ENCODE peak calls at places on chromosomes 13 and 19, in eight cellular contexts. One of them, this sample, is unnamed.

GRCh38 chr19:8615813-8616596 is 5.5 kb upstream of the ADAMTS10 start:
- DNase-seq in A549: no peak
- DNase-seq in stomach: peak
- DNase-seq in body of pancreas: peak
- DNase-seq in right lobe of liver: peak
- DNase-seq in IMR-90: peak
- DNase-seq in ovary: peak
- DNase-seq in esophagus squamous epithelium: no peak
- DNase-seq in this sample: peak

GRCh38 chr19:51352783-51353360 is 10.9 kb upstream of the VSIG10L start:
- DNase-seq in ovary: no peak
- DNase-seq in A549: no peak
- DNase-seq in esophagus squamous epithelium: no peak
- DNase-seq in right lobe of liver: no peak
- DNase-seq in IMR-90: no peak
- DNase-seq in stomach: no peak
- DNase-seq in body of pancreas: no peak
- DNase-seq in this sample: no peak

GRCh38 chr13:106755542-106755941 is 187.6 kb upstream of the ARGLU1 start:
- DNase-seq in ovary: no peak
- DNase-seq in right lobe of liver: no peak
- DNase-seq in stomach: no peak
- DNase-seq in esophagus squamous epithelium: no peak
- DNase-seq in body of pancreas: no peak
- DNase-seq in IMR-90: no peak
- DNase-seq in A549: no peak
- DNase-seq in this sample: no peak

GRCh38 chr13:98778749-98779148 is 26.3 kb upstream of the SLC15A1 start:
- DNase-seq in IMR-90: no peak
- DNase-seq in esophagus squamous epithelium: no peak
- DNase-seq in right lobe of liver: no peak
- DNase-seq in A549: no peak
- DNase-seq in stomach: no peak
- DNase-seq in body of pancreas: no peak
- DNase-seq in ovary: no peak
- DNase-seq in this sample: no peak

GRCh38 chr13:97142452-97142851 is 79.7 kb upstream of the MBNL2 start:
- DNase-seq in ovary: no peak
- DNase-seq in body of pancreas: peak
- DNase-seq in IMR-90: no peak
- DNase-seq in stomach: no peak
- DNase-seq in esophagus squamous epithelium: no peak
- DNase-seq in right lobe of liver: peak
- DNase-seq in A549: peak
- DNase-seq in this sample: no peak

GRCh38 chr19:46529622-46530451 is 34.2 kb upstream of the PNMA8B start:
- DNase-seq in body of pancreas: peak
- DNase-seq in A549: peak
- DNase-seq in IMR-90: peak
- DNase-seq in ovary: peak
- DNase-seq in right lobe of liver: peak
- DNase-seq in esophagus squamous epithelium: no peak
- DNase-seq in stomach: peak
- DNase-seq in this sample: peak

GRCh38 chr13:109744512-109745051 is 41.8 kb downstream of the IRS2 start:
- DNase-seq in right lobe of liver: no peak
- DNase-seq in body of pancreas: peak
- DNase-seq in stomach: no peak
- DNase-seq in IMR-90: peak
- DNase-seq in ovary: peak
- DNase-seq in A549: no peak
- DNase-seq in esophagus squamous epithelium: no peak
- DNase-seq in this sample: no peak

GRCh38 chr13:44236370-44236769 is 137.3 kb upstream of the SERP2 start:
- DNase-seq in body of pancreas: no peak
- DNase-seq in esophagus squamous epithelium: no peak
- DNase-seq in ovary: no peak
- DNase-seq in IMR-90: peak
- DNase-seq in right lobe of liver: no peak
- DNase-seq in stomach: no peak
- DNase-seq in A549: no peak
- DNase-seq in this sample: no peak

GRCh38 chr19:58581227-58582141 is 8.3 kb upstream of the MZF1 start:
- DNase-seq in esophagus squamous epithelium: no peak
- DNase-seq in stomach: peak
- DNase-seq in ovary: peak
- DNase-seq in body of pancreas: peak
- DNase-seq in right lobe of liver: peak
- DNase-seq in IMR-90: peak
- DNase-seq in A549: peak
- DNase-seq in this sample: no peak

GRCh38 chr13:61294467-61295186 is 121.0 kb downstream of the PCDH20 start:
- DNase-seq in stomach: no peak
- DNase-seq in ovary: no peak
- DNase-seq in IMR-90: no peak
- DNase-seq in right lobe of liver: no peak
- DNase-seq in body of pancreas: no peak
- DNase-seq in esophagus squamous epithelium: no peak
- DNase-seq in A549: no peak
- DNase-seq in this sample: no peak

GRCh38 chr13:99610702-99611289 is 109.5 kb downstream of the TM9SF2 start:
- DNase-seq in right lobe of liver: no peak
- DNase-seq in A549: no peak
- DNase-seq in IMR-90: no peak
- DNase-seq in ovary: no peak
- DNase-seq in esophagus squamous epithelium: no peak
- DNase-seq in body of pancreas: no peak
- DNase-seq in stomach: no peak
- DNase-seq in this sample: no peak

GRCh38 chr19:54209058-54209747 is 8.5 kb downstream of the RPS9 start:
- DNase-seq in IMR-90: no peak
- DNase-seq in esophagus squamous epithelium: no peak
- DNase-seq in ovary: peak
- DNase-seq in body of pancreas: peak
- DNase-seq in right lobe of liver: peak
- DNase-seq in A549: no peak
- DNase-seq in stomach: no peak
- DNase-seq in this sample: no peak

GRCh38 chr13:44231786-44232516 is 141.7 kb upstream of the SERP2 start:
- DNase-seq in esophagus squamous epithelium: no peak
- DNase-seq in right lobe of liver: no peak
- DNase-seq in body of pancreas: peak
- DNase-seq in A549: peak
- DNase-seq in ovary: no peak
- DNase-seq in stomach: peak
- DNase-seq in IMR-90: peak
- DNase-seq in this sample: no peak

GRCh38 chr19:35828694-35829301 is 16.2 kb upstream of the PRODH2 start:
- DNase-seq in esophagus squamous epithelium: no peak
- DNase-seq in A549: peak
- DNase-seq in ovary: peak
- DNase-seq in right lobe of liver: peak
- DNase-seq in stomach: peak
- DNase-seq in body of pancreas: peak
- DNase-seq in IMR-90: peak
- DNase-seq in this sample: peak

GRCh38 chr13:34243396-34243795 is 425.4 kb downstream of the RFC3 start:
- DNase-seq in ovary: no peak
- DNase-seq in A549: no peak
- DNase-seq in stomach: no peak
- DNase-seq in IMR-90: no peak
- DNase-seq in right lobe of liver: no peak
- DNase-seq in esophagus squamous epithelium: no peak
- DNase-seq in body of pancreas: no peak
- DNase-seq in this sample: no peak

GRCh38 chr19:50835785-50836542 is 2.6 kb upstream of the KLK15 start:
- DNase-seq in A549: peak
- DNase-seq in ovary: peak
- DNase-seq in stomach: peak
- DNase-seq in body of pancreas: peak
- DNase-seq in IMR-90: peak
- DNase-seq in right lobe of liver: peak
- DNase-seq in esophagus squamous epithelium: no peak
- DNase-seq in this sample: peak

GRCh38 chr19:45423033-45423588 is 606 bp downstream of the ERCC1 start:
- DNase-seq in A549: peak
- DNase-seq in esophagus squamous epithelium: no peak
- DNase-seq in body of pancreas: no peak
- DNase-seq in stomach: no peak
- DNase-seq in ovary: no peak
- DNase-seq in IMR-90: no peak
- DNase-seq in right lobe of liver: peak
- DNase-seq in this sample: no peak

GRCh38 chr13:106561551-106562170 is 6.3 kb downstream of the ARGLU1 start:
- DNase-seq in ovary: no peak
- DNase-seq in stomach: no peak
- DNase-seq in A549: no peak
- DNase-seq in right lobe of liver: no peak
- DNase-seq in IMR-90: peak
- DNase-seq in esophagus squamous epithelium: no peak
- DNase-seq in body of pancreas: peak
- DNase-seq in this sample: no peak

GRCh38 chr19:36054733-36055686 is at the start of gene WDR62:
- DNase-seq in IMR-90: no peak
- DNase-seq in esophagus squamous epithelium: peak
- DNase-seq in stomach: peak
- DNase-seq in right lobe of liver: peak
- DNase-seq in body of pancreas: peak
- DNase-seq in ovary: peak
- DNase-seq in A549: peak
- DNase-seq in this sample: peak

GRCh38 chr13:98813993-98814392 is 61.5 kb upstream of the SLC15A1 start:
- DNase-seq in IMR-90: peak
- DNase-seq in ovary: no peak
- DNase-seq in right lobe of liver: no peak
- DNase-seq in body of pancreas: no peak
- DNase-seq in stomach: no peak
- DNase-seq in esophagus squamous epithelium: no peak
- DNase-seq in A549: no peak
- DNase-seq in this sample: no peak

GRCh38 chr19:33071887-33072286 is 7.2 kb upstream of the RHPN2 start:
- DNase-seq in A549: no peak
- DNase-seq in ovary: no peak
- DNase-seq in esophagus squamous epithelium: no peak
- DNase-seq in right lobe of liver: no peak
- DNase-seq in IMR-90: no peak
- DNase-seq in stomach: no peak
- DNase-seq in body of pancreas: no peak
- DNase-seq in this sample: no peak

DNA sequence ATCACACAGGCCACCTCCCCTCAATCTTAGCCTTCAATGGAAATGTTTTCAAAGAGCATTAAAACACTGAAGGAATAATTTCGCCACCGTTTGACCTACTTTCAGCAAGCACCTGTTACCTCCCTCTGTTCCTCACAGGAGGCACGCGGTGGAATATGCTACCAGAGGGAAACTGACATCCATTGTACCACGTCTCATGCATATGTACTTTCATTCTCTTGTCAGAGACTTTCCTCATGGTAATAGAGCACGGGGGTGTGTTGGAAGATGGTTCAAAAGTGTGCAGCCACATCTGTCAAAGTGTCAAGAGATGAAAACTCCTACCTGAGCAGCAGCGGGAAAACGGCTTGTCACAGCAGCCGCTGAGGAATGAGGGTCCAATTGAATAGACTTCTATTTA is 143.4 kb downstream of the NALCN start:
- DNase-seq in ovary: no peak
- DNase-seq in A549: no peak
- DNase-seq in body of pancreas: no peak
- DNase-seq in right lobe of liver: no peak
- DNase-seq in stomach: no peak
- DNase-seq in esophagus squamous epithelium: no peak
- DNase-seq in IMR-90: no peak
- DNase-seq in this sample: no peak
- TF ChIP-seq POLR2A in ovary: no peak
- TF ChIP-seq POLR2A in A549: no peak
- TF ChIP-seq POLR2A in body of pancreas: no peak
- TF ChIP-seq POLR2A in right lobe of liver: no peak
- TF ChIP-seq POLR2A in stomach: no peak
- TF ChIP-seq POLR2A in esophagus squamous epithelium: no peak
- TF ChIP-seq POLR2A in IMR-90: no peak
- TF ChIP-seq POLR2A in this sample: no peak

GRCh38 chr19:37217855-37218591 is at the start of gene ZNF383:
- DNase-seq in A549: peak
- DNase-seq in ovary: peak
- DNase-seq in esophagus squamous epithelium: peak
- DNase-seq in stomach: peak
- DNase-seq in right lobe of liver: peak
- DNase-seq in body of pancreas: peak
- DNase-seq in IMR-90: peak
- DNase-seq in this sample: peak
- TF ChIP-seq POLR2A in A549: peak
- TF ChIP-seq POLR2A in ovary: peak
- TF ChIP-seq POLR2A in esophagus squamous epithelium: no peak
- TF ChIP-seq POLR2A in stomach: no peak
- TF ChIP-seq POLR2A in right lobe of liver: peak
- TF ChIP-seq POLR2A in body of pancreas: peak
- TF ChIP-seq POLR2A in IMR-90: no peak
- TF ChIP-seq POLR2A in this sample: peak

GRCh38 chr19:37905936-37906867 is at the start of gene WDR87:
- DNase-seq in right lobe of liver: peak
- DNase-seq in ovary: no peak
- DNase-seq in A549: peak
- DNase-seq in body of pancreas: peak
- DNase-seq in IMR-90: no peak
- DNase-seq in stomach: peak
- DNase-seq in esophagus squamous epithelium: no peak
- DNase-seq in this sample: peak
- TF ChIP-seq POLR2A in right lobe of liver: no peak
- TF ChIP-seq POLR2A in ovary: no peak
- TF ChIP-seq POLR2A in A549: peak
- TF ChIP-seq POLR2A in body of pancreas: no peak
- TF ChIP-seq POLR2A in IMR-90: no peak
- TF ChIP-seq POLR2A in stomach: no peak
- TF ChIP-seq POLR2A in esophagus squamous epithelium: no peak
- TF ChIP-seq POLR2A in this sample: no peak

GRCh38 chr13:113608246-113608635 is 23.7 kb downstream of the TFDP1 start:
- DNase-seq in IMR-90: no peak
- DNase-seq in body of pancreas: no peak
- DNase-seq in right lobe of liver: no peak
- DNase-seq in esophagus squamous epithelium: no peak
- DNase-seq in stomach: no peak
- DNase-seq in ovary: no peak
- DNase-seq in A549: no peak
- DNase-seq in this sample: no peak

GRCh38 chr13:113608967-113609533 is 24.5 kb downstream of the TFDP1 start:
- DNase-seq in right lobe of liver: no peak
- DNase-seq in stomach: no peak
- DNase-seq in esophagus squamous epithelium: no peak
- DNase-seq in body of pancreas: no peak
- DNase-seq in ovary: no peak
- DNase-seq in IMR-90: no peak
- DNase-seq in A549: no peak
- DNase-seq in this sample: no peak

GRCh38 chr13:113605866-113606438 is 21.4 kb downstream of the TFDP1 start:
- DNase-seq in esophagus squamous epithelium: no peak
- DNase-seq in A549: no peak
- DNase-seq in ovary: no peak
- DNase-seq in body of pancreas: no peak
- DNase-seq in IMR-90: no peak
- DNase-seq in stomach: no peak
- DNase-seq in right lobe of liver: no peak
- DNase-seq in this sample: no peak

GRCh38 chr13:113607056-113607455 is 22.5 kb downstream of the TFDP1 start:
- DNase-seq in stomach: no peak
- DNase-seq in body of pancreas: no peak
- DNase-seq in esophagus squamous epithelium: no peak
- DNase-seq in right lobe of liver: no peak
- DNase-seq in A549: no peak
- DNase-seq in IMR-90: no peak
- DNase-seq in ovary: no peak
- DNase-seq in this sample: no peak

GRCh38 chr13:113607477-113608245 is 23.1 kb downstream of the TFDP1 start:
- DNase-seq in body of pancreas: no peak
- DNase-seq in esophagus squamous epithelium: no peak
- DNase-seq in stomach: peak
- DNase-seq in right lobe of liver: no peak
- DNase-seq in IMR-90: no peak
- DNase-seq in ovary: no peak
- DNase-seq in A549: no peak
- DNase-seq in this sample: no peak
- TF ChIP-seq POLR2A in body of pancreas: peak
- TF ChIP-seq POLR2A in esophagus squamous epithelium: no peak
- TF ChIP-seq POLR2A in stomach: no peak
- TF ChIP-seq POLR2A in right lobe of liver: no peak
- TF ChIP-seq POLR2A in IMR-90: no peak
- TF ChIP-seq POLR2A in ovary: no peak
- TF ChIP-seq POLR2A in A549: no peak
- TF ChIP-seq POLR2A in this sample: no peak